ENCODE peak calls at places on chromosomes 7 and 10, in six cellular contexts. J is K562, Z is HCT116, D is GM12878, O is HepG2, U is H1. Q is an unnamed sample.

GRCh38 chr10:11035318-11035920 is 17.7 kb downstream of the CELF2 start:
- DNase-seq in D (no peak), J (no peak), O (no peak), U (no peak), Z (no peak), Q (peak; percentile 38)

GRCh38 chr10:52232561-52233350 is 81.3 kb upstream of the DKK1 start:
- DNase-seq in D (no peak), J (no peak), Z (no peak), U (no peak), O (peak; percentile 7), Q (no peak)

GRCh38 chr10:113857210-113857609 is 2.7 kb downstream of the NHLRC2 start:
- DNase-seq in O (no peak), D (no peak), J (no peak), Z (no peak), U (no peak), Q (no peak)

GRCh38 chr10:103951183-103951582 is 15.8 kb upstream of the SLK start:
- DNase-seq in J (no peak), O (no peak), D (no peak), Z (no peak), U (no peak), Q (no peak)

GRCh38 chr10:78912361-78913218 is 156.2 kb upstream of the ZMIZ1 start:
- DNase-seq in O (no peak), Z (no peak), D (no peak), U (no peak), J (no peak), Q (no peak)

GRCh38 chr7:116367171-116367813 is 132.2 kb upstream of the CAV2 start:
- DNase-seq in D (no peak), U (no peak), Z (no peak), O (no peak), J (no peak), Q (peak; percentile 28)

GRCh38 chr7:94274828-94275227 is 119.9 kb upstream of the COL1A2 start:
- DNase-seq in J (no peak), U (no peak), D (no peak), Z (no peak), O (no peak), Q (no peak)

GRCh38 chr10:21304198-21304597 is 221.3 kb downstream of the SKIDA1 start:
- DNase-seq in U (no peak), O (no peak), Z (no peak), D (no peak), J (no peak), Q (no peak)

GRCh38 chr10:112953760-112954159 is 3.7 kb downstream of the TCF7L2 start:
- DNase-seq in J (no peak), U (no peak), O (no peak), Z (no peak), D (no peak), Q (no peak)

GRCh38 chr10:127600479-127600878 is 51.4 kb downstream of the NPS start:
- DNase-seq in J (no peak), Z (no peak), O (peak; percentile 9), D (no peak), U (no peak), Q (no peak)

GRCh38 chr7:75987805-75988630 is 6.4 kb downstream of the TMEM120A start:
- DNase-seq in U (no peak), D (no peak), Z (no peak), O (no peak), J (no peak), Q (no peak)

GRCh38 chr10:77201135-77202111 is 436.2 kb downstream of the KCNMA1 start:
- DNase-seq in J (no peak), Z (no peak), O (no peak), D (no peak), U (no peak), Q (no peak)

GRCh38 chr10:133009218-133009954 is 67.0 kb upstream of the CFAP46 start:
- DNase-seq in O (no peak), U (no peak), Z (no peak), D (no peak), J (peak; percentile 15), Q (no peak)

GRCh38 chr7:23234569-23235296 is 11.8 kb upstream of the GPNMB start:
- DNase-seq in J (no peak), D (peak; percentile 72), O (no peak), U (no peak), Z (no peak), Q (no peak)

GRCh38 chr7:8068892-8069686 is 100.5 kb downstream of the GLCCI1 start:
- DNase-seq in D (no peak), Z (no peak), O (no peak), J (no peak), U (no peak), Q (no peak)

GRCh38 chr7:129667116-129667515 is 55.6 kb downstream of the NRF1 start:
- DNase-seq in J (no peak), O (no peak), D (no peak), Z (no peak), U (no peak), Q (no peak)

GRCh38 chr7:18700147-18700546 is 204.6 kb downstream of the HDAC9 start:
- DNase-seq in O (no peak), D (no peak), U (no peak), Z (peak; percentile 4), J (peak; percentile 14), Q (peak; percentile 57)

GRCh38 chr10:44703241-44704155 is 207.6 kb upstream of the TMEM72 start:
- DNase-seq in D (no peak), O (no peak), J (no peak), Z (no peak), U (no peak), Q (no peak)

GRCh38 chr10:112239347-112239746 is 43.9 kb upstream of the TECTB start:
- DNase-seq in J (no peak), Z (no peak), D (no peak), U (no peak), O (no peak), Q (no peak)

GRCh38 chr10:70508912-70509366 is 30.4 kb downstream of the PALD1 start:
- DNase-seq in Z (no peak), O (no peak), D (no peak), U (no peak), J (no peak), Q (no peak)

GRCh38 chr7:108468246-108468645 is 12.0 kb upstream of the NRCAM start:
- DNase-seq in O (no peak), Z (no peak), D (no peak), J (no peak), U (no peak), Q (no peak)

GRCh38 chr7:14018751-14019150 is 29.3 kb upstream of the ETV1 start:
- DNase-seq in Z (no peak), O (no peak), U (no peak), J (no peak), D (no peak), Q (no peak)

GRCh38 chr10:67144554-67144953 is 218.7 kb downstream of the LRRTM3 start:
- DNase-seq in J (no peak), U (no peak), D (no peak), O (no peak), Z (no peak), Q (no peak)

GRCh38 chr10:67140641-67141040 is 214.8 kb downstream of the LRRTM3 start:
- DNase-seq in J (no peak), O (no peak), U (no peak), D (no peak), Z (no peak), Q (no peak)

GRCh38 chr10:67141300-67141699 is 215.5 kb downstream of the LRRTM3 start:
- DNase-seq in Z (no peak), D (no peak), U (no peak), O (no peak), J (no peak), Q (no peak)
- TF ChIP-seq ZNF274 in Z (no peak), D (no peak), U (no peak), O (no peak), J (no peak), Q (no peak)

GRCh38 chr10:110803239-110803593 is 68.5 kb upstream of the PDCD4 start:
- DNase-seq in Z (no peak), D (peak; percentile 79), J (no peak), U (no peak), O (no peak), Q (no peak)

GRCh38 chr10:110803830-110804338 is 67.8 kb upstream of the PDCD4 start:
- DNase-seq in J (peak; percentile 42), O (peak; percentile 45), Z (no peak), D (peak; percentile 47), U (peak; percentile 17), Q (peak; percentile 32)

GRCh38 chr10:110802551-110803238 is 69.0 kb upstream of the PDCD4 start:
- DNase-seq in J (no peak), D (peak; percentile 85), Z (no peak), O (peak; percentile 49), U (no peak), Q (no peak)

GRCh38 chr10:110805292-110805691 is 66.4 kb upstream of the PDCD4 start:
- DNase-seq in Z (no peak), O (no peak), U (no peak), J (no peak), D (no peak), Q (no peak)

GRCh38 chr10:110802090-110802489 is 69.6 kb upstream of the PDCD4 start:
- DNase-seq in Z (no peak), O (no peak), U (no peak), D (no peak), J (no peak), Q (no peak)
- TF ChIP-seq ZNF274 in Z (no peak), O (no peak), U (no peak), D (no peak), J (no peak), Q (no peak)

DNA sequence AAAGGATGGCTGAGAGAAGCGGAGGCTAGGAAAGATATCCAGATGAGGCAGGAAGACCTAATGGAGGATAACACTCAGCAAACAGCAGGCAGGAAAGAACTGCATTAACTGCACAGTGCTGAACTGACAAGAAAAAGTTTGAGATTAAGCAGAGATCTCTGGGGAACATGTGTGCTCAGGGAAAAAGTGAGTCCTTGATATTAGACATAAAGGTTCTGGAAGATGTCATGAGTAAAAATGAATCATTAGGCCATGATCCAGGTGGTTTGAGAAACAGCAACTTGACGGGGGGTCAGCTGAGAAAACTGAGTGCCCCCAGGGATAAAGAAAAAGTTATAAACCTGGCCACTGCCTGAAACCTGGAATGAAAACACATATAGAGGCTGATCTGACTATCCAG is 27.3 kb upstream of the ANK3 start:
- DNase-seq in Z (no peak), U (no peak), D (no peak), O (no peak), J (no peak), Q (no peak)
- TF ChIP-seq ZNF274 in Z (no peak), U (no peak), D (no peak), O (no peak), J (no peak), Q (no peak)

GRCh38 chr10:43355749-43356371 is 15.6 kb upstream of the FXYD4 start:
- DNase-seq in Z (peak; percentile 83), D (no peak), J (peak; percentile 69), O (peak; percentile 25), U (no peak), Q (no peak)
- TF ChIP-seq ZNF274 in Z (no peak), D (no peak), J (no peak), O (no peak), U (no peak), Q (no peak)

GRCh38 chr7:148503900-148504487 is 86.6 kb upstream of the C7orf33 start:
- DNase-seq in J (peak; percentile 53), D (no peak), O (no peak), U (no peak), Z (peak; percentile 24), Q (peak; percentile 30)
- TF ChIP-seq ZNF274 in J (no peak), D (no peak), O (no peak), U (no peak), Z (no peak), Q (no peak)